ENCODE peak calls at places on chromosomes 11 and 22, in four cellular contexts. T is SK-N-SH, G is K562, Y is GM12878. I is an unnamed sample.
A peak's percentile ranks its signal among the peaks of the same experiment; 100 is the strongest.

GRCh38 chr11:112163875-112164521 is at the start of gene IL18:
- DNase-seq in G (peak; percentile 55), Y (no peak), T (no peak), I (no peak)

GRCh38 chr22:32328306-32329201 is 29.1 kb upstream of the RFPL3 start:
- DNase-seq in Y (no peak), G (no peak), T (no peak), I (no peak)

GRCh38 chr11:81573367-81573766 is 1160.3 kb downstream of the FAM181B start:
- DNase-seq in T (no peak), Y (no peak), G (no peak), I (no peak)

GRCh38 chr11:82906236-82906635 is 4.7 kb downstream of the DDIAS start:
- DNase-seq in Y (no peak), G (peak; percentile 12), T (no peak), I (no peak)

GRCh38 chr22:17963015-17963414 is 61.3 kb downstream of the MICAL3 start:
- DNase-seq in T (no peak), Y (no peak), G (no peak), I (no peak)

GRCh38 chr22:41288245-41288946 is 2.4 kb upstream of the RANGAP1 start:
- DNase-seq in Y (no peak), G (no peak), T (no peak), I (no peak)

GRCh38 chr11:66739983-66740382 is 11.0 kb upstream of the SPTBN2 start:
- DNase-seq in G (no peak), Y (no peak), T (no peak), I (no peak)

GRCh38 chr11:132142554-132142953 is 772.1 kb downstream of the NTM start:
- DNase-seq in T (no peak), Y (no peak), G (no peak), I (no peak)

GRCh38 chr11:117525866-117526265 is 198.2 kb downstream of the CEP164 start:
- DNase-seq in G (no peak), T (no peak), Y (no peak), I (no peak)

GRCh38 chr11:129828301-129828836 is 12.7 kb downstream of the TMEM45B start:
- DNase-seq in G (peak; percentile 34), T (no peak), Y (no peak), I (no peak)

GRCh38 chr11:60376601-60377000 is 1.7 kb upstream of the MS4A7 start:
- DNase-seq in T (no peak), Y (no peak), G (no peak), I (no peak)

GRCh38 chr22:45997775-45998637 is 21.0 kb upstream of the WNT7B start:
- DNase-seq in T (peak; percentile 91), Y (no peak), G (no peak), I (no peak)

GRCh38 chr11:19245351-19245750 is 4.6 kb upstream of the E2F8 start:
- DNase-seq in G (no peak), Y (no peak), T (no peak), I (no peak)

GRCh38 chr11:1842149-1843097 is 3.6 kb downstream of the TNNI2 start:
- DNase-seq in G (peak; percentile 37), T (no peak), Y (no peak), I (no peak)

GRCh38 chr11:2928605-2929510 is at the start of gene PHLDA2:
- DNase-seq in T (peak; percentile 74), G (peak; percentile 81), Y (no peak), I (no peak)

GRCh38 chr11:6615882-6616585 is 3.2 kb downstream of the TPP1 start:
- DNase-seq in G (no peak), T (no peak), Y (no peak), I (no peak)

GRCh38 chr11:116114198-116114651 is 610.0 kb upstream of the CADM1 start:
- DNase-seq in G (no peak), Y (no peak), T (no peak), I (no peak)

GRCh38 chr11:47765086-47765485 is 2.1 kb downstream of the FNBP4 start:
- DNase-seq in T (no peak), G (no peak), Y (no peak), I (no peak)

GRCh38 chr22:49724893-49725489 is 102.7 kb downstream of the BRD1 start:
- DNase-seq in T (peak; percentile 93), Y (no peak), G (peak; percentile 75), I (peak; percentile 92)

GRCh38 chr11:11588243-11588642 is 33.6 kb downstream of the GALNT18 start:
- DNase-seq in G (no peak), Y (no peak), T (no peak), I (no peak)

GRCh38 chr11:117232911-117233409 is 489 bp downstream of the RNF214 start:
- DNase-seq in Y (no peak), G (peak; percentile 29), T (peak; percentile 83), I (no peak)

GRCh38 chr22:45934659-45935341 is 42.2 kb downstream of the WNT7B start:
- DNase-seq in Y (no peak), T (peak; percentile 79), G (no peak), I (no peak)

GRCh38 chr11:7515544-7515943 is 1.7 kb downstream of the PPFIBP2 start:
- DNase-seq in Y (no peak), T (no peak), G (no peak), I (no peak)

GRCh38 chr11:73944085-73944484 is 6.7 kb upstream of the DNAJB13 start:
- DNase-seq in G (no peak), Y (no peak), T (no peak), I (no peak)

GRCh38 chr11:534197-534591 is 1.2 kb downstream of the HRAS start:
- DNase-seq in G (no peak), Y (no peak), T (no peak), I (no peak)

GRCh38 chr11:532512-533048 is 2.8 kb downstream of the HRAS start:
- DNase-seq in Y (no peak), G (no peak), T (no peak), I (no peak)

GRCh38 chr11:534592-535518 is 521 bp downstream of the HRAS start:
- DNase-seq in G (peak; percentile 34), Y (no peak), T (peak; percentile 71), I (no peak)

GRCh38 chr11:533049-533585 is 2.3 kb downstream of the HRAS start:
- DNase-seq in T (no peak), G (no peak), Y (no peak), I (no peak)

DNA sequence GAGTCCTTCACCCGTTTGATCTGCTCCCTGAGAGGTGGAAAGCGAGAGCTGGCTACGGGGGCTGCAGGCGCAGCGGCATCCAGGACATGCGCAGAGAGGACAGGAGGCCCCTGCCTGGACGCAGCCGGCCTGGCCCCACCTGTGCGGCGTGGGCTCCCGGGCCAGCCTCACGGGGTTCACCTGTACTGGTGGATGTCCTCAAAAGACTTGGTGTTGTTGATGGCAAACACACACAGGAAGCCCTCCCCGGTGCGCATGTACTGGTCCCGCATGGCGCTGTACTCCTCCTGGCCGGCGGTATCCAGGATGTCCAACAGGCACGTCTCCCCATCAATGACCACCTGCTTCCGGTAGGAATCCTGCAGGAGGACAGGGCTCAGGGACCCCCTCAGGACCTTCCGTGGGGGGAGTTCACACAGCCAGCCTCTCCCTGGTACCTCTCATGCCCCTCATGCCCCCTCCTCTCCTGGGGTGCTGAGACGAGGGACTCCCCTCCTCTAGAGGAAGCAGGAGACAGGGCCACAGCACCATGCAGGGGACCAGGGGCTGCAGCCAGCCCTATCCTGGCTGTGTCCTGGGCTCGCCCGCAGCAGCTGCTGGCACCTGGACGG is 1.7 kb downstream of the HRAS start:
- DNase-seq in T (no peak), G (no peak), Y (no peak), I (no peak)
- TF ChIP-seq NRF1 in T (no peak), G (no peak), Y (no peak), I (no peak)

GRCh38 chr22:29306830-29307657 is 594 bp downstream of the GAS2L1 start:
- DNase-seq in G (peak; percentile 84), Y (no peak), T (peak; percentile 93), I (no peak)
- TF ChIP-seq NRF1 in G (no peak), Y (no peak), T (no peak), I (no peak)

GRCh38 chr11:37511425-37511933 is 913.4 kb upstream of the RAG2 start:
- DNase-seq in Y (no peak), T (no peak), G (no peak), I (no peak)
- TF ChIP-seq NRF1 in Y (no peak), T (no peak), G (no peak), I (no peak)

DNA sequence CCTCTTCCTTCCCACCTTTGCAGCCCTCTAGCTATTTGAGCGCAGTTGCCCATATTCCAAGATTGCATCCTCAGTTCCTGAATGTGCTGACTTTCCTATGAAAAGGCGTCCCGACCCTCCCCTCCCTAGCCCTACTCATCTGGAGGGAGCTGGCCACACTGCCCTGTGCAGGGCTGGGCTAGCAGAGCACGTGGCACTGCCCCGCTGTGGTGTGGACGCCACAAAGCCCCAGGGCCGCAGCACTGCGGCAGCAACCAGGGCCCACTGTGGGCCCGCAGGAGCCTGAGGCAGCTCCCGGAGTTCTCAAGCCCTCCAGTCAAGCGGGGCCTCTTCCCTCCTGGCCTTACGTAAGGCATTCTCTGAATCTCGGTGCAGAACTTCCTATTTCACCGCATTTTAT is 27.6 kb downstream of the B3GAT1 start:
- DNase-seq in G (no peak), Y (no peak), T (no peak), I (no peak)
- TF ChIP-seq NRF1 in G (no peak), Y (no peak), T (no peak), I (no peak)

GRCh38 chr11:77171885-77172665 is 44.0 kb downstream of the MYO7A start:
- DNase-seq in T (no peak), Y (no peak), G (peak; percentile 60), I (peak; percentile 57)
- TF ChIP-seq NRF1 in T (no peak), Y (no peak), G (peak; percentile 68), I (no peak)